ENCODE peak calls at places on chromosomes 13 and 19, in nine cellular contexts. One of them, this sample, is unnamed.

GRCh38 chr13:28805193-28805819 is 14.8 kb upstream of the MTUS2 start:
- DNase-seq in coronary artery: no peak
- DNase-seq in aorta: peak
- DNase-seq in activated CD4-positive, alpha-beta T cell treated with anti-CD3 and anti-CD28 coated beads for 48 hours: peak
- DNase-seq in pancreas: no peak
- DNase-seq in cardiac muscle cell: peak
- DNase-seq in adipocyte: no peak
- DNase-seq in IMR-90: no peak
- DNase-seq in substantia nigra: no peak
- DNase-seq in this sample: no peak

GRCh38 chr13:92843549-92843948 is 383.1 kb upstream of the GPC6 start:
- DNase-seq in coronary artery: no peak
- DNase-seq in aorta: no peak
- DNase-seq in activated CD4-positive, alpha-beta T cell treated with anti-CD3 and anti-CD28 coated beads for 48 hours: no peak
- DNase-seq in pancreas: no peak
- DNase-seq in cardiac muscle cell: no peak
- DNase-seq in adipocyte: peak
- DNase-seq in IMR-90: peak
- DNase-seq in substantia nigra: no peak
- DNase-seq in this sample: no peak

GRCh38 chr19:12956446-12957388 is at the start of gene GADD45GIP1:
- DNase-seq in coronary artery: peak
- DNase-seq in aorta: peak
- DNase-seq in activated CD4-positive, alpha-beta T cell treated with anti-CD3 and anti-CD28 coated beads for 48 hours: peak
- DNase-seq in pancreas: peak
- DNase-seq in cardiac muscle cell: peak
- DNase-seq in adipocyte: peak
- DNase-seq in IMR-90: peak
- DNase-seq in substantia nigra: peak
- DNase-seq in this sample: peak

GRCh38 chr13:99796175-99796819 is 175.3 kb downstream of the ZIC5 start:
- DNase-seq in coronary artery: no peak
- DNase-seq in aorta: no peak
- DNase-seq in activated CD4-positive, alpha-beta T cell treated with anti-CD3 and anti-CD28 coated beads for 48 hours: peak
- DNase-seq in pancreas: no peak
- DNase-seq in cardiac muscle cell: peak
- DNase-seq in adipocyte: peak
- DNase-seq in IMR-90: peak
- DNase-seq in substantia nigra: no peak
- DNase-seq in this sample: no peak

GRCh38 chr13:45179428-45179827 is 21.4 kb downstream of the KCTD4 start:
- DNase-seq in coronary artery: no peak
- DNase-seq in aorta: no peak
- DNase-seq in activated CD4-positive, alpha-beta T cell treated with anti-CD3 and anti-CD28 coated beads for 48 hours: no peak
- DNase-seq in pancreas: no peak
- DNase-seq in cardiac muscle cell: no peak
- DNase-seq in adipocyte: no peak
- DNase-seq in IMR-90: peak
- DNase-seq in substantia nigra: no peak
- DNase-seq in this sample: no peak

GRCh38 chr19:18710986-18711751 is 27.7 kb downstream of the CRTC1 start:
- DNase-seq in coronary artery: no peak
- DNase-seq in aorta: peak
- DNase-seq in activated CD4-positive, alpha-beta T cell treated with anti-CD3 and anti-CD28 coated beads for 48 hours: no peak
- DNase-seq in pancreas: no peak
- DNase-seq in cardiac muscle cell: no peak
- DNase-seq in adipocyte: no peak
- DNase-seq in IMR-90: peak
- DNase-seq in substantia nigra: no peak
- DNase-seq in this sample: no peak

GRCh38 chr13:26502826-26503225 is 54.7 kb upstream of the WASF3 start:
- DNase-seq in coronary artery: no peak
- DNase-seq in aorta: no peak
- DNase-seq in activated CD4-positive, alpha-beta T cell treated with anti-CD3 and anti-CD28 coated beads for 48 hours: peak
- DNase-seq in pancreas: no peak
- DNase-seq in cardiac muscle cell: no peak
- DNase-seq in adipocyte: no peak
- DNase-seq in IMR-90: peak
- DNase-seq in substantia nigra: no peak
- DNase-seq in this sample: no peak

GRCh38 chr19:51784922-51785690 is 9.9 kb upstream of the FPR3 start:
- DNase-seq in coronary artery: peak
- DNase-seq in aorta: no peak
- DNase-seq in activated CD4-positive, alpha-beta T cell treated with anti-CD3 and anti-CD28 coated beads for 48 hours: peak
- DNase-seq in pancreas: no peak
- DNase-seq in cardiac muscle cell: no peak
- DNase-seq in adipocyte: peak
- DNase-seq in IMR-90: no peak
- DNase-seq in substantia nigra: no peak
- DNase-seq in this sample: no peak

GRCh38 chr19:4415352-4415751 is 12.9 kb downstream of the CHAF1A start:
- DNase-seq in coronary artery: no peak
- DNase-seq in aorta: no peak
- DNase-seq in activated CD4-positive, alpha-beta T cell treated with anti-CD3 and anti-CD28 coated beads for 48 hours: no peak
- DNase-seq in pancreas: no peak
- DNase-seq in cardiac muscle cell: no peak
- DNase-seq in adipocyte: peak
- DNase-seq in IMR-90: no peak
- DNase-seq in substantia nigra: no peak
- DNase-seq in this sample: no peak

GRCh38 chr19:55117063-55117635 is 288 bp downstream of the PPP1R12C start:
- DNase-seq in coronary artery: no peak
- DNase-seq in aorta: peak
- DNase-seq in activated CD4-positive, alpha-beta T cell treated with anti-CD3 and anti-CD28 coated beads for 48 hours: peak
- DNase-seq in pancreas: peak
- DNase-seq in cardiac muscle cell: peak
- DNase-seq in adipocyte: peak
- DNase-seq in IMR-90: no peak
- DNase-seq in substantia nigra: no peak
- DNase-seq in this sample: no peak

GRCh38 chr13:47798906-47799305 is 202.2 kb downstream of the SUCLA2 start:
- DNase-seq in coronary artery: no peak
- DNase-seq in aorta: no peak
- DNase-seq in activated CD4-positive, alpha-beta T cell treated with anti-CD3 and anti-CD28 coated beads for 48 hours: no peak
- DNase-seq in pancreas: no peak
- DNase-seq in cardiac muscle cell: peak
- DNase-seq in adipocyte: peak
- DNase-seq in IMR-90: peak
- DNase-seq in substantia nigra: no peak
- DNase-seq in this sample: no peak

GRCh38 chr13:98556968-98557591 is 19.8 kb downstream of the STK24 start:
- DNase-seq in coronary artery: no peak
- DNase-seq in aorta: no peak
- DNase-seq in activated CD4-positive, alpha-beta T cell treated with anti-CD3 and anti-CD28 coated beads for 48 hours: peak
- DNase-seq in pancreas: no peak
- DNase-seq in cardiac muscle cell: no peak
- DNase-seq in adipocyte: no peak
- DNase-seq in IMR-90: peak
- DNase-seq in substantia nigra: no peak
- DNase-seq in this sample: no peak

GRCh38 chr19:38849746-38850230 is at the start of gene HNRNPL:
- DNase-seq in coronary artery: no peak
- DNase-seq in aorta: peak
- DNase-seq in activated CD4-positive, alpha-beta T cell treated with anti-CD3 and anti-CD28 coated beads for 48 hours: peak
- DNase-seq in pancreas: peak
- DNase-seq in cardiac muscle cell: no peak
- DNase-seq in adipocyte: no peak
- DNase-seq in IMR-90: no peak
- DNase-seq in substantia nigra: peak
- DNase-seq in this sample: peak

GRCh38 chr19:19544257-19545127 is 6.4 kb downstream of the CILP2 start:
- DNase-seq in coronary artery: no peak
- DNase-seq in aorta: no peak
- DNase-seq in activated CD4-positive, alpha-beta T cell treated with anti-CD3 and anti-CD28 coated beads for 48 hours: no peak
- DNase-seq in pancreas: no peak
- DNase-seq in cardiac muscle cell: no peak
- DNase-seq in adipocyte: no peak
- DNase-seq in IMR-90: no peak
- DNase-seq in substantia nigra: no peak
- DNase-seq in this sample: no peak

GRCh38 chr19:50379602-50380001 is 3.3 kb downstream of the NR1H2 start:
- DNase-seq in coronary artery: no peak
- DNase-seq in aorta: no peak
- DNase-seq in activated CD4-positive, alpha-beta T cell treated with anti-CD3 and anti-CD28 coated beads for 48 hours: no peak
- DNase-seq in pancreas: no peak
- DNase-seq in cardiac muscle cell: no peak
- DNase-seq in adipocyte: no peak
- DNase-seq in IMR-90: no peak
- DNase-seq in substantia nigra: no peak
- DNase-seq in this sample: no peak

GRCh38 chr13:59691501-59692066 is 472.1 kb downstream of the DIAPH3 start:
- DNase-seq in coronary artery: no peak
- DNase-seq in aorta: no peak
- DNase-seq in activated CD4-positive, alpha-beta T cell treated with anti-CD3 and anti-CD28 coated beads for 48 hours: no peak
- DNase-seq in pancreas: no peak
- DNase-seq in cardiac muscle cell: no peak
- DNase-seq in adipocyte: peak
- DNase-seq in IMR-90: peak
- DNase-seq in substantia nigra: no peak
- DNase-seq in this sample: no peak

GRCh38 chr13:59391696-59392095 is 772.0 kb downstream of the DIAPH3 start:
- DNase-seq in coronary artery: no peak
- DNase-seq in aorta: no peak
- DNase-seq in activated CD4-positive, alpha-beta T cell treated with anti-CD3 and anti-CD28 coated beads for 48 hours: peak
- DNase-seq in pancreas: no peak
- DNase-seq in cardiac muscle cell: peak
- DNase-seq in adipocyte: peak
- DNase-seq in IMR-90: peak
- DNase-seq in substantia nigra: peak
- DNase-seq in this sample: no peak

GRCh38 chr13:36124236-36124822 is 6.9 kb downstream of the DCLK1 start:
- DNase-seq in coronary artery: no peak
- DNase-seq in aorta: no peak
- DNase-seq in activated CD4-positive, alpha-beta T cell treated with anti-CD3 and anti-CD28 coated beads for 48 hours: no peak
- DNase-seq in pancreas: no peak
- DNase-seq in cardiac muscle cell: no peak
- DNase-seq in adipocyte: peak
- DNase-seq in IMR-90: peak
- DNase-seq in substantia nigra: no peak
- DNase-seq in this sample: no peak

GRCh38 chr19:46137915-46138473 is 10.0 kb upstream of the IGFL2 start:
- DNase-seq in coronary artery: no peak
- DNase-seq in aorta: no peak
- DNase-seq in activated CD4-positive, alpha-beta T cell treated with anti-CD3 and anti-CD28 coated beads for 48 hours: peak
- DNase-seq in pancreas: no peak
- DNase-seq in cardiac muscle cell: no peak
- DNase-seq in adipocyte: no peak
- DNase-seq in IMR-90: no peak
- DNase-seq in substantia nigra: no peak
- DNase-seq in this sample: no peak

GRCh38 chr19:35816846-35817245 is 4.2 kb upstream of the PRODH2 start:
- DNase-seq in coronary artery: no peak
- DNase-seq in aorta: no peak
- DNase-seq in activated CD4-positive, alpha-beta T cell treated with anti-CD3 and anti-CD28 coated beads for 48 hours: no peak
- DNase-seq in pancreas: no peak
- DNase-seq in cardiac muscle cell: no peak
- DNase-seq in adipocyte: no peak
- DNase-seq in IMR-90: no peak
- DNase-seq in substantia nigra: no peak
- DNase-seq in this sample: no peak

GRCh38 chr13:108083056-108083455 is 132.3 kb downstream of the LIG4 start:
- DNase-seq in coronary artery: no peak
- DNase-seq in aorta: no peak
- DNase-seq in activated CD4-positive, alpha-beta T cell treated with anti-CD3 and anti-CD28 coated beads for 48 hours: no peak
- DNase-seq in pancreas: no peak
- DNase-seq in cardiac muscle cell: no peak
- DNase-seq in adipocyte: peak
- DNase-seq in IMR-90: no peak
- DNase-seq in substantia nigra: no peak
- DNase-seq in this sample: no peak

This sample was measured in mesenteric fat pad.